ENCODE peak calls at places on chromosome 20, in six cellular contexts. R, P, D, V, E and U are unnamed samples.

GRCh38 chr20:4229415-4229814 is 214.1 kb upstream of the RNF24 start:
- DNase-seq in R (no peak), P (no peak), D (no peak), V (no peak), E (no peak), U (no peak)

GRCh38 chr20:31485450-31486339 is 10.6 kb downstream of the REM1 start:
- DNase-seq in R (peak), P (peak), D (peak), V (no peak), E (peak), U (no peak)

GRCh38 chr20:38065764-38066375 is 32.3 kb downstream of the RPRD1B start:
- DNase-seq in R (no peak), P (no peak), D (peak), V (no peak), E (no peak), U (peak)

GRCh38 chr20:33280000-33280680 is 2.9 kb upstream of the BPIFB1 start:
- DNase-seq in R (no peak), P (no peak), D (no peak), V (no peak), E (no peak), U (no peak)

GRCh38 chr20:33680681-33681080 is 5.5 kb downstream of the E2F1 start:
- DNase-seq in R (no peak), P (no peak), D (no peak), V (no peak), E (no peak), U (no peak)

GRCh38 chr20:64037498-64038213 is 1.7 kb downstream of the C20orf204 start:
- DNase-seq in R (no peak), P (peak), D (no peak), V (no peak), E (no peak), U (no peak)

GRCh38 chr20:53736757-53737403 is 143.2 kb upstream of the ZNF217 start:
- DNase-seq in R (no peak), P (peak), D (no peak), V (peak), E (no peak), U (no peak)

GRCh38 chr20:9838378-9839295 is at the start of gene PAK5:
- DNase-seq in R (peak), P (peak), D (no peak), V (peak), E (peak), U (peak)

GRCh38 chr20:58853976-58854637 is 1.6 kb downstream of the GNAS start:
- DNase-seq in R (no peak), P (no peak), D (no peak), V (no peak), E (no peak), U (no peak)

GRCh38 chr20:3672864-3673550 is 8.8 kb downstream of the ADAM33 start:
- DNase-seq in R (no peak), P (peak), D (no peak), V (no peak), E (no peak), U (no peak)

GRCh38 chr20:9070304-9070703 is 1.4 kb downstream of the PLCB4 start:
- DNase-seq in R (no peak), P (no peak), D (no peak), V (no peak), E (no peak), U (no peak)

GRCh38 chr20:37384683-37385174 is 38.8 kb downstream of the SRC start:
- DNase-seq in R (peak), P (peak), D (peak), V (peak), E (peak), U (peak)

GRCh38 chr20:47351643-47352331 is 4.7 kb downstream of the ZMYND8 start:
- DNase-seq in R (peak), P (peak), D (no peak), V (peak), E (no peak), U (peak)
- H3K4me3 ChIP-seq in R (peak), P (peak), D (peak), V (peak), E (no peak), U (peak)

DNA sequence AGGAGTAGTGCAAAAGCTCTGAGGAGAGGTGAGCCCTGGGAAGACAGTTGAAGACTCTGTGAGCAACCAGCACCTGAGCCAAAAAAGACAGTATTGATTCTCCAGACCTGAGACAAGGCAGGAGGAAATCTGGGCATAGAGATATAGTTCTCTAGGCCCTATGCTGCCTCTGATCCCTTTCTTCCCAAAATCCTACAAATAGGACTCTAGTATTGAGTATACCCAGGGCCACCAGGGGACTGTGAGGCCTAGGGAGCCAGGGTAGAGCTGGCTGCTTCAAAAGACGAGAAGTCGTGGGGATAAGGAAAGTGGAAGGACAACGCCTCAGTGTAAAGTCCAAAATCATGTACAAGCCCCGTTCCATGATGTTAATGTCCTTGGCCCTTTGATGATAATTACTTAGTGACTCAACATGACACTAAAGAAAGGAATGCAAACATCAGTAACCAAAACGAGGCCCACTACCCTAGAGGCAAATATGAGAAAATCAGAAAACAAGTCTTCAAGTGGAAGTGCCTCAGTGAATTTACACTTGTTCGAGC is 197.3 kb upstream of the PROKR2 start:
- DNase-seq in R (peak), P (no peak), D (no peak), V (peak), E (no peak), U (no peak)
- TF ChIP-seq CTCF in R (no peak), P (no peak), D (no peak), V (no peak), E (no peak), U (no peak)

GRCh38 chr20:6811262-6811661 is 43.8 kb downstream of the BMP2 start:
- DNase-seq in R (no peak), P (no peak), D (no peak), V (no peak), E (no peak), U (no peak)

GRCh38 chr20:6802227-6802626 is 34.7 kb downstream of the BMP2 start:
- DNase-seq in R (no peak), P (no peak), D (no peak), V (peak), E (no peak), U (no peak)

DNA sequence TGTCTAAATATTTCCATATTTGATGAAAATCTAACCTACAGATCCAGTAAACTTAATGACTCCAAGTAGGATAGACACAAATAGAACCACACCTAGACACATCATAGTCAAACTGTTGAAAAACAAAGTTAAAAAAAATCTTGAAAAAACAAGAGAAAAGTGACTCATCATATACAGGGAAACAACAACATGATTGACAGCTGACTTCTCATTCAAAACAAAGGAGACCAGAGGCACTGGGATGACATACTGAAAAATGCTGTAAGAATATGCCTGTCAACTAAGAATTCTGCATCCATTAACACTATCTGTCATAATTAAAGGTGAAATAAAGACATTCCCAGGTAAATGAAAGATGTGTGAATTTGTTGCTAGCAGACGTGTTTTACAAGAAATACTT is 38.8 kb downstream of the BMP2 start:
- DNase-seq in R (no peak), P (no peak), D (no peak), V (no peak), E (no peak), U (no peak)
- H3K4me3 ChIP-seq in R (no peak), P (no peak), D (no peak), V (no peak), E (no peak), U (no peak)

GRCh38 chr20:17659801-17660200 is 22.2 kb downstream of the RRBP1 start:
- DNase-seq in R (no peak), P (peak), D (no peak), V (no peak), E (no peak), U (no peak)
- TF ChIP-seq CTCF in R (peak), P (peak), D (no peak), V (no peak), E (no peak), U (no peak)

GRCh38 chr20:50589548-50590347 is 79.6 kb downstream of the PTPN1 start:
- DNase-seq in R (no peak), P (no peak), D (no peak), V (no peak), E (no peak), U (no peak)

GRCh38 chr20:50590348-50590664 is 80.1 kb downstream of the PTPN1 start:
- DNase-seq in R (no peak), P (no peak), D (no peak), V (no peak), E (no peak), U (no peak)

GRCh38 chr20:50587291-50587961 is 77.2 kb downstream of the PTPN1 start:
- DNase-seq in R (no peak), P (no peak), D (no peak), V (peak), E (no peak), U (no peak)

GRCh38 chr20:50586531-50587232 is 76.5 kb downstream of the PTPN1 start:
- DNase-seq in R (no peak), P (no peak), D (no peak), V (no peak), E (no peak), U (no peak)

DNA sequence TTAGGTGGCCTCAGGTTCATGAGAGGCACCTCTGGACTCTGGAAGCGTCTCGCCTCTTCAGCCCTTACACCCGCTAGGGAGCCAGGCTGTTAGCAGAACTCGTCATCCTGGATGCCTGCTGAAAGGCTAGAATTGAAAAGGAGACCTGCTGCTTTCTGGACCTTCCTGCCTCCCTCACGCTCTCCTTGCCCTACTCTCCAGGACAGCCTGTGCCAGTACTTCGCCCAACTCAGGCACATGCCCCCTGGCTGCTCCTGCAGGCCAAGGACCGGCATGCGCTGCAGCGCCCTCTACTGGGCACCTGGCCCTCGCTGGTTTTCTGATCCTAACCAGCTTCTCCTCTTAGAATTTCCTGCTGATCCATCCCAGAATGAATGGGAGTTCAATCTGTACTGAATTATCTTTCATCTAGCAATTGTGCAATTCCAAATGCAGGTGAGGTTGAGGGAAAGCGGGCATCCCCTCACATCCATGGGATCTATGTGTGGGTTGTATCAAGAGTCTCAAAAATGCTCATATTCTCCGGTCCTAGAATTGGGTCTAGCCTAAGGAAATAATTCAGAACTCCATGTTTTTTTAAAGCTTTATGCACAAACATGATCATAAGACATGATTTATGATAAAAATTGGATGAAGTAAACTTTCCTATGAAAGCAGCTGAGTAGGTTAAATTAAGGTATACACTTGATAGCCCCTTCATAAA is 78.0 kb downstream of the PTPN1 start:
- DNase-seq in R (peak), P (peak), D (peak), V (peak), E (peak), U (peak)
- H3K4me3 ChIP-seq in R (no peak), P (no peak), D (no peak), V (no peak), E (no peak), U (no peak)

GRCh38 chr20:15865553-15865952 is 707.7 kb downstream of the KIF16B start:
- DNase-seq in R (no peak), P (no peak), D (no peak), V (no peak), E (no peak), U (no peak)

GRCh38 chr20:15863735-15864134 is 709.5 kb downstream of the KIF16B start:
- DNase-seq in R (no peak), P (no peak), D (no peak), V (no peak), E (no peak), U (no peak)

GRCh38 chr20:15867017-15867416 is 706.2 kb downstream of the KIF16B start:
- DNase-seq in R (no peak), P (no peak), D (no peak), V (no peak), E (no peak), U (no peak)

GRCh38 chr20:15862178-15862577 is 711.1 kb downstream of the KIF16B start:
- DNase-seq in R (no peak), P (no peak), D (no peak), V (no peak), E (no peak), U (no peak)

DNA sequence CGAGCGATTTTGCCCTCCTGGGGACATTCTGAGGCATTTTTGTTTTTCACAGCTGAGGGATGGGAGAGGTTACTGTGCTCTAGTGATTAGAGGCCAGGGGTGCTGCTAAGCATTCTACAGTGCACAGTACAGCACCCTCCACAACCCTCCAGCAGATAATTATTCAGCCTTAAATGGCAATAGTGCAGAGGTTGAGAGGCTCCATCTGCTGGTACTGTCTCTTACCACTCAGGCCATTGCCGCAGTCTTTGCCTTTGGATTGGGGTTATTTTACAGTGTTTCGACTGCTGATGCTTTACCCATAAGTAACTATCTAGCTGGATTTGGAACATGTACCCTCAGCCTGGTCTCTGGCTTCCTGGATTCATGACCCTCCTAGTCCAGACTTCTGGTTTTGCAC is 705.3 kb downstream of the KIF16B start:
- DNase-seq in R (no peak), P (peak), D (no peak), V (no peak), E (no peak), U (no peak)
- TF ChIP-seq CTCF in R (no peak), P (peak), D (no peak), V (peak), E (no peak), U (no peak)

GRCh38 chr20:44404204-44405181 is 49.0 kb downstream of the HNF4A start:
- DNase-seq in R (no peak), P (no peak), D (no peak), V (no peak), E (no peak), U (no peak)

GRCh38 chr20:44401770-44402390 is 46.4 kb downstream of the HNF4A start:
- DNase-seq in R (no peak), P (no peak), D (no peak), V (no peak), E (no peak), U (no peak)

GRCh38 chr20:44402391-44403193 is 47.1 kb downstream of the HNF4A start:
- DNase-seq in R (no peak), P (no peak), D (no peak), V (no peak), E (no peak), U (no peak)

GRCh38 chr20:44405246-44405645 is 49.7 kb downstream of the HNF4A start:
- DNase-seq in R (no peak), P (no peak), D (no peak), V (no peak), E (no peak), U (no peak)

GRCh38 chr20:44403194-44404112 is 48.0 kb downstream of the HNF4A start:
- DNase-seq in R (no peak), P (no peak), D (no peak), V (no peak), E (no peak), U (no peak)
- H3K4me3 ChIP-seq in R (no peak), P (no peak), D (no peak), V (no peak), E (no peak), U (no peak)